ENCODE peak calls at places on chromosomes 1 and 21, in nine cellular contexts. One of them, this sample, is unnamed. For H3K27me3, the result is how much of the 10 kb centered on the place peaks cover.

GRCh38 chr21:45592208-45592619 is 50.0 kb upstream of the SLC19A1 start:
- DNase-seq in endothelial cell of umbilical vein: no peak
- DNase-seq in neural progenitor cell: no peak
- DNase-seq in thoracic aorta: no peak
- DNase-seq in hepatocyte: no peak
- DNase-seq in H7: no peak
- DNase-seq in tibial nerve: no peak
- DNase-seq in AG04450: no peak
- DNase-seq in tibial artery: no peak
- DNase-seq in this sample: no peak

GRCh38 chr1:231690072-231690471 is 63.5 kb downstream of the DISC1 start:
- DNase-seq in endothelial cell of umbilical vein: peak
- DNase-seq in neural progenitor cell: peak
- DNase-seq in thoracic aorta: no peak
- DNase-seq in hepatocyte: no peak
- DNase-seq in H7: no peak
- DNase-seq in tibial nerve: no peak
- DNase-seq in AG04450: no peak
- DNase-seq in tibial artery: no peak
- DNase-seq in this sample: no peak

GRCh38 chr1:86318431-86318830 is 77.7 kb downstream of the ODF2L start:
- DNase-seq in endothelial cell of umbilical vein: no peak
- DNase-seq in neural progenitor cell: no peak
- DNase-seq in thoracic aorta: no peak
- DNase-seq in hepatocyte: no peak
- DNase-seq in H7: no peak
- DNase-seq in tibial nerve: no peak
- DNase-seq in AG04450: no peak
- DNase-seq in tibial artery: no peak
- DNase-seq in this sample: no peak

GRCh38 chr1:23178931-23179330 is 10.3 kb upstream of the LUZP1 start:
- DNase-seq in endothelial cell of umbilical vein: peak
- DNase-seq in neural progenitor cell: peak
- DNase-seq in thoracic aorta: no peak
- DNase-seq in hepatocyte: no peak
- DNase-seq in H7: peak
- DNase-seq in tibial nerve: no peak
- DNase-seq in AG04450: no peak
- DNase-seq in tibial artery: no peak
- DNase-seq in this sample: no peak

GRCh38 chr1:14822493-14822892 is 224.0 kb downstream of the KAZN start:
- DNase-seq in endothelial cell of umbilical vein: no peak
- DNase-seq in neural progenitor cell: no peak
- DNase-seq in thoracic aorta: no peak
- DNase-seq in hepatocyte: no peak
- DNase-seq in H7: no peak
- DNase-seq in tibial nerve: no peak
- DNase-seq in AG04450: no peak
- DNase-seq in tibial artery: no peak
- DNase-seq in this sample: peak

GRCh38 chr1:55506686-55507577 is 291.8 kb upstream of the USP24 start:
- DNase-seq in endothelial cell of umbilical vein: no peak
- DNase-seq in neural progenitor cell: no peak
- DNase-seq in thoracic aorta: no peak
- DNase-seq in hepatocyte: no peak
- DNase-seq in H7: no peak
- DNase-seq in tibial nerve: no peak
- DNase-seq in AG04450: no peak
- DNase-seq in tibial artery: no peak
- DNase-seq in this sample: peak

GRCh38 chr21:33644383-33645074 is 2.2 kb downstream of the ITSN1 start:
- DNase-seq in endothelial cell of umbilical vein: peak
- DNase-seq in neural progenitor cell: peak
- DNase-seq in thoracic aorta: no peak
- DNase-seq in hepatocyte: peak
- DNase-seq in H7: no peak
- DNase-seq in tibial nerve: peak
- DNase-seq in AG04450: no peak
- DNase-seq in tibial artery: no peak
- DNase-seq in this sample: no peak

GRCh38 chr1:42935971-42936308 is 22.7 kb downstream of the SLC2A1 start:
- DNase-seq in endothelial cell of umbilical vein: no peak
- DNase-seq in neural progenitor cell: no peak
- DNase-seq in thoracic aorta: no peak
- DNase-seq in hepatocyte: no peak
- DNase-seq in H7: no peak
- DNase-seq in tibial nerve: no peak
- DNase-seq in AG04450: no peak
- DNase-seq in tibial artery: no peak
- DNase-seq in this sample: no peak

GRCh38 chr1:107682467-107682866 is 282.5 kb downstream of the VAV3 start:
- DNase-seq in endothelial cell of umbilical vein: no peak
- DNase-seq in neural progenitor cell: no peak
- DNase-seq in thoracic aorta: no peak
- DNase-seq in hepatocyte: peak
- DNase-seq in H7: no peak
- DNase-seq in tibial nerve: no peak
- DNase-seq in AG04450: no peak
- DNase-seq in tibial artery: no peak
- DNase-seq in this sample: no peak

DNA sequence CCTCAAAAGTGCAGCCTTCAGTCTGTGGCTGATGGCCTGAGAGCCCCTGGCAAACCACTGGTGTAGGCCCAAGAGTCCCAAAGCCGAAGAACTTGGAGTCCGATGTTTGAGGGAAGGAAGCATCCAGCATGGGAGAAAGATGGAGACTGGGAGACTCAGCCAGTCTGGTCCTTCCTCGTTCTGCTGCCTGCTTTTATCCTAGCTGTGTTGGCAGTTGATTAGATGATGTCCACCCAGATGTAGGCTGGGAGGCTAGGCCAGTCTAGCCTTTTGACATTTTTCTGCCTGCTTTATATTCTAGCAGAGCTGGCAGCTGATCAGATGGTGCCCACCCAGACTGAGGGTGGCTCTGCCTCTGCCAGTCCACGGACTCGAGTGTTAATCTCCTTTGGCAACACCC is 1.1 kb upstream of the LYPD8 start:
- DNase-seq in endothelial cell of umbilical vein: no peak
- DNase-seq in neural progenitor cell: no peak
- DNase-seq in thoracic aorta: no peak
- DNase-seq in hepatocyte: no peak
- DNase-seq in H7: no peak
- DNase-seq in tibial nerve: no peak
- DNase-seq in AG04450: no peak
- DNase-seq in tibial artery: no peak
- DNase-seq in this sample: no peak
- H3K27me3 ChIP-seq in endothelial cell of umbilical vein: under half
- H3K27me3 ChIP-seq in neural progenitor cell: under half
- H3K27me3 ChIP-seq in thoracic aorta: under half
- H3K27me3 ChIP-seq in hepatocyte: under half
- H3K27me3 ChIP-seq in H7: under half
- H3K27me3 ChIP-seq in tibial nerve: under half
- H3K27me3 ChIP-seq in AG04450: under half
- H3K27me3 ChIP-seq in tibial artery: under half
- H3K27me3 ChIP-seq in this sample: under half

GRCh38 chr1:57423135-57424131 is at the start of gene DAB1:
- DNase-seq in endothelial cell of umbilical vein: no peak
- DNase-seq in neural progenitor cell: peak
- DNase-seq in thoracic aorta: no peak
- DNase-seq in hepatocyte: peak
- DNase-seq in H7: peak
- DNase-seq in tibial nerve: no peak
- DNase-seq in AG04450: no peak
- DNase-seq in tibial artery: no peak
- DNase-seq in this sample: peak

GRCh38 chr1:57421366-57421765 is 2.5 kb downstream of the DAB1 start:
- DNase-seq in endothelial cell of umbilical vein: no peak
- DNase-seq in neural progenitor cell: peak
- DNase-seq in thoracic aorta: no peak
- DNase-seq in hepatocyte: no peak
- DNase-seq in H7: peak
- DNase-seq in tibial nerve: no peak
- DNase-seq in AG04450: no peak
- DNase-seq in tibial artery: no peak
- DNase-seq in this sample: no peak

GRCh38 chr1:57422271-57423134 is 1.4 kb downstream of the DAB1 start:
- DNase-seq in endothelial cell of umbilical vein: no peak
- DNase-seq in neural progenitor cell: peak
- DNase-seq in thoracic aorta: no peak
- DNase-seq in hepatocyte: peak
- DNase-seq in H7: peak
- DNase-seq in tibial nerve: no peak
- DNase-seq in AG04450: no peak
- DNase-seq in tibial artery: no peak
- DNase-seq in this sample: no peak

DNA sequence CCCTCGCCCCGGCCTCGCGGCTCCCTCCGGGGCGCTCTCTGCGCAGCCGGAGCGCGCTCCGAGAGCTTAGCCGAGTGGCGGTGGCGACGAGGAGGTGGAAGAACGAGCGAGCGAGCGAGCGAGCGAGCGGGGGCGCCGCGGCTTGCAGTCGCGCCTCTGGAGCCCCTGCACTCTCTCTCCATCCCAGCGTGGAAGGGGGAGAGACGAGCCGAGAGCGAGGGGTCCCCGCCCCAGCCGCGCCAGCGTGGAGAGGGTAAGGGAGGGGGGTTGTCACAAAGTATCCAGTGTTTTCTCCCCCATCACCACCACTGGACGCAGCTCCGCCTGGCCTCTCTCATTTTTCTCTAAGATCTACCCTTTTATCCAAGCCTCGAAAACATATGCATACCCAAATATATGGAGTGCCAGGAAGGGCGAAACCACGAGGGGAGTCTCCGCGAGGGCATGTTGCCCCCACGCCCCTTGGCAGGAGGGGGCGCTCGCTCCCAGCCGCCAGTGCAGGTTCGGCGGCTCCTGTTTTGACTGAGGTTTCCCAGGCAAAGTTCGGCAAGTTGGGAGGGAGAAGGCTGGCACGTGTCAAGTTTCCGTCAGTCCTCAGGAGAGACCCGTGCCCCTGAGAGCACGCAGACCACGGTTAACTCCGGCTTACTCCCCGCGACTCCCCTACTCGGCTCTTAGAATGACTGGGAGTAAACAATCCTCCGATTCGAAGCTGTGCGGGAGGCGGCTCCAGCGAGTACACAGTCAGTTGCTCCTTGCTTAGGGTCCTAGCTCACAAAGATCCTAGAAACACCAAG is 569 bp upstream of the DAB1 start:
- DNase-seq in endothelial cell of umbilical vein: no peak
- DNase-seq in neural progenitor cell: peak
- DNase-seq in thoracic aorta: no peak
- DNase-seq in hepatocyte: peak
- DNase-seq in H7: peak
- DNase-seq in tibial nerve: no peak
- DNase-seq in AG04450: no peak
- DNase-seq in tibial artery: no peak
- DNase-seq in this sample: peak
- H3K27me3 ChIP-seq in endothelial cell of umbilical vein: under half
- H3K27me3 ChIP-seq in neural progenitor cell: half or more
- H3K27me3 ChIP-seq in thoracic aorta: under half
- H3K27me3 ChIP-seq in hepatocyte: under half
- H3K27me3 ChIP-seq in H7: under half
- H3K27me3 ChIP-seq in tibial nerve: under half
- H3K27me3 ChIP-seq in AG04450: under half
- H3K27me3 ChIP-seq in tibial artery: half or more
- H3K27me3 ChIP-seq in this sample: half or more

GRCh38 chr21:43273708-43274021 is 104.9 kb downstream of the CRYAA start:
- DNase-seq in endothelial cell of umbilical vein: no peak
- DNase-seq in neural progenitor cell: no peak
- DNase-seq in thoracic aorta: no peak
- DNase-seq in hepatocyte: peak
- DNase-seq in H7: peak
- DNase-seq in tibial nerve: no peak
- DNase-seq in AG04450: no peak
- DNase-seq in tibial artery: no peak
- DNase-seq in this sample: no peak
- H3K27me3 ChIP-seq in endothelial cell of umbilical vein: under half
- H3K27me3 ChIP-seq in neural progenitor cell: under half
- H3K27me3 ChIP-seq in thoracic aorta: under half
- H3K27me3 ChIP-seq in hepatocyte: under half
- H3K27me3 ChIP-seq in H7: under half
- H3K27me3 ChIP-seq in tibial nerve: under half
- H3K27me3 ChIP-seq in AG04450: half or more
- H3K27me3 ChIP-seq in tibial artery: half or more
- H3K27me3 ChIP-seq in this sample: under half

GRCh38 chr1:2923351-2923750 is 97.9 kb upstream of the ACTRT2 start:
- DNase-seq in endothelial cell of umbilical vein: no peak
- DNase-seq in neural progenitor cell: no peak
- DNase-seq in thoracic aorta: no peak
- DNase-seq in hepatocyte: no peak
- DNase-seq in H7: no peak
- DNase-seq in tibial nerve: no peak
- DNase-seq in AG04450: no peak
- DNase-seq in tibial artery: no peak
- DNase-seq in this sample: no peak

GRCh38 chr1:2918441-2918840 is 102.8 kb upstream of the ACTRT2 start:
- DNase-seq in endothelial cell of umbilical vein: no peak
- DNase-seq in neural progenitor cell: no peak
- DNase-seq in thoracic aorta: no peak
- DNase-seq in hepatocyte: no peak
- DNase-seq in H7: no peak
- DNase-seq in tibial nerve: no peak
- DNase-seq in AG04450: no peak
- DNase-seq in tibial artery: no peak
- DNase-seq in this sample: no peak

GRCh38 chr1:2919826-2920225 is 101.4 kb upstream of the ACTRT2 start:
- DNase-seq in endothelial cell of umbilical vein: no peak
- DNase-seq in neural progenitor cell: no peak
- DNase-seq in thoracic aorta: no peak
- DNase-seq in hepatocyte: no peak
- DNase-seq in H7: no peak
- DNase-seq in tibial nerve: no peak
- DNase-seq in AG04450: no peak
- DNase-seq in tibial artery: no peak
- DNase-seq in this sample: no peak

GRCh38 chr1:2921970-2922686 is 99.1 kb upstream of the ACTRT2 start:
- DNase-seq in endothelial cell of umbilical vein: no peak
- DNase-seq in neural progenitor cell: no peak
- DNase-seq in thoracic aorta: no peak
- DNase-seq in hepatocyte: no peak
- DNase-seq in H7: no peak
- DNase-seq in tibial nerve: peak
- DNase-seq in AG04450: no peak
- DNase-seq in tibial artery: no peak
- DNase-seq in this sample: no peak

DNA sequence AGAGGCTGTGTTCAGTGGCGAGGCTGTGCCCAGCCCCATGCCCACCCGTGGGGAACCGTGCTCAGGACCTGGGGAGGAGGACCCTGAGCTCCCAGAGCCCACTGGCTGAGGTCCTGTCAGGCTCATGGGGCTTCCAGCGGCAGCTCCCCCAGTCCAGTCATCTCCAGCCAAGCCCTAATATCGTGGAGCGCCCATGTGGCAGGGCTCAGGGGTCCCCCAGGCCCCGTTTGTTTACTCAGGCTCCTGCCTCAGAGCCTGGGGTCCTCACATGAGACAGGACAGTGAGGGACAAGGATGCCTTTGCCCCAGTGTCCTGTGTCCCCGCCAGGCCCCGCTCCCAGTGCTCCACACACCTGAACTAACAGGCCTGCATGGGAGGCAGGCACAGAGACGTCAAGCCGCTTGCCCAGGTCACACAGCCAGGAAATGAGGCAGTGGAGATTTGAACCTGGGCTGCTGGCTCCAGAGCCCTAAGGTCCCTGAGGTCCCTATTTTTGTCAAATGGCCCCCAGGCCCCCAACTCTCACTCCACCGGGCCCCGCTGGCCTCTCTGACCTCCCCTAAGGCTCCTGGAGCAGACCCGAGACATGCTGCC is 100.7 kb upstream of the ACTRT2 start:
- DNase-seq in endothelial cell of umbilical vein: no peak
- DNase-seq in neural progenitor cell: no peak
- DNase-seq in thoracic aorta: no peak
- DNase-seq in hepatocyte: no peak
- DNase-seq in H7: no peak
- DNase-seq in tibial nerve: no peak
- DNase-seq in AG04450: no peak
- DNase-seq in tibial artery: no peak
- DNase-seq in this sample: no peak
- H3K27me3 ChIP-seq in endothelial cell of umbilical vein: under half
- H3K27me3 ChIP-seq in neural progenitor cell: under half
- H3K27me3 ChIP-seq in thoracic aorta: under half
- H3K27me3 ChIP-seq in hepatocyte: under half
- H3K27me3 ChIP-seq in H7: under half
- H3K27me3 ChIP-seq in tibial nerve: under half
- H3K27me3 ChIP-seq in AG04450: under half
- H3K27me3 ChIP-seq in tibial artery: under half
- H3K27me3 ChIP-seq in this sample: under half